ENCODE peak calls at places on chromosome 12, in ten cellular contexts. E is stimulated activated CD4-positive, alpha-beta T cell treated with anti-CD3 and anti-CD28 coated beads, Interleukin-4, amount 100 ng/mL, for 48 hours; S is neural progenitor cell; L is ELR; J is amniotic stem cell; I is keratinocyte; D is psoas muscle; P is T-helper 1 cell; Q is endothelial cell; W is activated naive CD8-positive, alpha-beta T cell treated with anti-CD3 and anti-CD28 coated beads, Interleukin-2, amount 50 U/mL, for 24 hours. C is an unnamed sample.

GRCh38 chr12:62933871-62934798 is 815 bp downstream of the PPM1H start:
- DNase-seq in E (no peak), S (peak; percentile 65), L (peak; percentile 54), J (no peak), I (no peak), D (peak; percentile 67), P (no peak), Q (peak; percentile 49), W (peak; percentile 7), C (no peak)

GRCh38 chr12:114403044-114403689 is 2.8 kb downstream of the TBX5 start:
- DNase-seq in E (no peak), S (peak; percentile 95), L (peak; percentile 89), J (no peak), I (no peak), D (no peak), P (no peak), Q (peak; percentile 71), W (no peak), C (no peak)

GRCh38 chr12:130124106-130124505 is 38.2 kb upstream of the FZD10 start:
- DNase-seq in E (no peak), S (no peak), L (no peak), J (no peak), I (no peak), D (peak; percentile 13), P (no peak), Q (no peak), W (no peak), C (no peak)

GRCh38 chr12:95766356-95767019 is 24.1 kb downstream of the NTN4 start:
- DNase-seq in E (no peak), S (no peak), L (peak; percentile 34), J (no peak), I (no peak), D (no peak), P (no peak), Q (no peak), W (no peak), C (no peak)

GRCh38 chr12:71455028-71455737 is 15.6 kb downstream of the LGR5 start:
- DNase-seq in E (no peak), S (peak; percentile 41), L (no peak), J (no peak), I (no peak), D (no peak), P (no peak), Q (no peak), W (no peak), C (no peak)

GRCh38 chr12:27999970-28000369 is 27.4 kb upstream of the PTHLH start:
- DNase-seq in E (no peak), S (no peak), L (peak; percentile 4), J (no peak), I (no peak), D (no peak), P (no peak), Q (no peak), W (no peak), C (no peak)

GRCh38 chr12:122096591-122097149 is 18.1 kb downstream of the MLXIP start:
- DNase-seq in E (no peak), S (no peak), L (no peak), J (no peak), I (peak; percentile 88), D (peak; percentile 84), P (no peak), Q (no peak), W (no peak), C (no peak)

GRCh38 chr12:69470189-69471094 is at the start of gene FRS2:
- DNase-seq in E (peak; percentile 78), S (peak; percentile 96), L (peak; percentile 94), J (peak; percentile 86), I (peak; percentile 21), D (peak; percentile 95), P (peak; percentile 87), Q (peak; percentile 92), W (peak; percentile 88), C (peak; percentile 71)

GRCh38 chr12:105933671-105934665 is 204.8 kb downstream of the NUAK1 start:
- DNase-seq in E (no peak), S (no peak), L (peak; percentile 98), J (peak; percentile 95), I (peak; percentile 78), D (peak; percentile 73), P (no peak), Q (no peak), W (no peak), C (peak; percentile 93)

GRCh38 chr12:105120551-105120950 is 13.0 kb downstream of the WASHC4 start:
- DNase-seq in E (no peak), S (no peak), L (peak; percentile 4), J (no peak), I (no peak), D (no peak), P (no peak), Q (no peak), W (no peak), C (no peak)

GRCh38 chr12:27779837-27780611 is at the start of the genes KLHL42 and MANSC4:
- DNase-seq in E (peak; percentile 50), S (peak; percentile 87), L (peak; percentile 83), J (peak; percentile 41), I (no peak), D (peak; percentile 87), P (peak; percentile 77), Q (peak; percentile 76), W (peak; percentile 67), C (no peak)

GRCh38 chr12:98752726-98753125 is 107.6 kb downstream of the APAF1 start:
- DNase-seq in E (no peak), S (no peak), L (peak; percentile 80), J (peak; percentile 33), I (no peak), D (no peak), P (no peak), Q (no peak), W (no peak), C (no peak)

GRCh38 chr12:32197421-32197820 is 90.8 kb downstream of the BICD1 start:
- DNase-seq in E (no peak), S (no peak), L (peak; percentile 77), J (no peak), I (no peak), D (no peak), P (no peak), Q (no peak), W (no peak), C (no peak)

GRCh38 chr12:48311313-48311712 is 39.4 kb downstream of the ZNF641 start:
- DNase-seq in E (no peak), S (no peak), L (no peak), J (no peak), I (no peak), D (no peak), P (no peak), Q (no peak), W (no peak), C (no peak)

GRCh38 chr12:224330-224729 is 10.4 kb upstream of the SLC6A12 start:
- DNase-seq in E (no peak), S (no peak), L (no peak), J (no peak), I (no peak), D (no peak), P (no peak), Q (no peak), W (no peak), C (no peak)

GRCh38 chr12:56157201-56158028 is 744 bp upstream of the MYL6 start:
- DNase-seq in E (peak; percentile 45), S (peak; percentile 90), L (peak; percentile 93), J (peak; percentile 69), I (no peak), D (peak; percentile 89), P (peak; percentile 72), Q (peak; percentile 85), W (peak; percentile 55), C (peak; percentile 64)

GRCh38 chr12:100295764-100296555 is 29.0 kb downstream of the SCYL2 start:
- DNase-seq in E (no peak), S (no peak), L (peak; percentile 54), J (peak; percentile 16), I (no peak), D (no peak), P (no peak), Q (no peak), W (no peak), C (no peak)

GRCh38 chr12:114625294-114625851 is 58.6 kb downstream of the TBX3 start:
- DNase-seq in E (peak; percentile 32), S (peak; percentile 83), L (peak; percentile 77), J (peak; percentile 34), I (peak; percentile 17), D (no peak), P (peak; percentile 10), Q (peak; percentile 79), W (peak; percentile 69), C (peak; percentile 42)

GRCh38 chr12:60072911-60073310 is 477.1 kb downstream of the SLC16A7 start:
- DNase-seq in E (no peak), S (no peak), L (peak; percentile 53), J (no peak), I (peak; percentile 23), D (no peak), P (no peak), Q (no peak), W (no peak), C (no peak)

GRCh38 chr12:111285191-111285590 is 83.7 kb downstream of the PHETA1 start:
- DNase-seq in E (no peak), S (peak; percentile 76), L (no peak), J (no peak), I (no peak), D (no peak), P (no peak), Q (no peak), W (no peak), C (no peak)

C was measured in AG04450.